ENCODE peak calls at places on chromosomes 12 and 14, in ten cellular contexts. G is hepatocyte, W is Right ventricle myocardium superior, N is endothelial cell, U is neural crest cell, Z is gastrocnemius medialis, P is WTC11, Y is activated T-cell treated with anti-CD3 and anti-CD28 coated beads for 48 hours, K is NCI-H1930, J is memory B cell. O is an unnamed sample.

GRCh38 chr12:21340406-21340805 is 5.7 kb upstream of the SLCO1A2 start:
- DNase-seq in U (no peak), J (no peak), N (no peak), Z (no peak), G (no peak), Y (no peak), W (no peak), K (no peak), P (no peak), O (no peak)

GRCh38 chr14:22448035-22448904 is 140.8 kb downstream of the DAD1 start:
- DNase-seq in P (no peak), K (no peak), W (no peak), Z (no peak), J (no peak), U (no peak), Y (no peak), G (no peak), N (no peak), O (no peak)

GRCh38 chr12:52760623-52761022 is 16.5 kb downstream of the KRT76 start:
- DNase-seq in U (no peak), G (no peak), J (no peak), N (no peak), K (no peak), Z (no peak), P (no peak), Y (no peak), W (no peak), O (no peak)

GRCh38 chr14:100582496-100583165 is 4.6 kb downstream of the BEGAIN start:
- DNase-seq in K (no peak), N (no peak), G (no peak), U (no peak), Z (no peak), Y (no peak), J (no peak), W (peak; percentile 33), P (peak; percentile 3), O (no peak)

GRCh38 chr14:86673523-86673969 is 1143.6 kb downstream of the FLRT2 start:
- DNase-seq in K (no peak), U (no peak), J (no peak), Y (no peak), P (no peak), Z (no peak), N (no peak), G (peak; percentile 20), W (no peak), O (no peak)

GRCh38 chr14:96275182-96276112 is 19.4 kb downstream of the BDKRB1 start:
- DNase-seq in K (no peak), G (peak; percentile 89), Y (peak; percentile 62), J (peak; percentile 13), U (peak; percentile 84), W (peak; percentile 81), P (peak; percentile 81), N (peak; percentile 82), Z (peak; percentile 20), O (peak; percentile 41)

GRCh38 chr14:90677484-90678045 is 138.7 kb downstream of the TTC7B start:
- DNase-seq in Z (no peak), W (no peak), N (no peak), G (peak; percentile 30), J (no peak), Y (no peak), K (no peak), P (no peak), U (no peak), O (no peak)

GRCh38 chr12:52235822-52236291 is 2.8 kb downstream of the KRT7 start:
- DNase-seq in Z (no peak), K (no peak), W (no peak), P (no peak), U (no peak), N (no peak), J (no peak), Y (no peak), G (peak; percentile 73), O (no peak)

GRCh38 chr12:47035459-47035858 is 44.0 kb upstream of the PCED1B start:
- DNase-seq in P (no peak), J (no peak), Y (no peak), N (no peak), U (no peak), G (no peak), K (no peak), Z (no peak), W (no peak), O (no peak)

O was measured in GM12892.